ENCODE peak calls at places on chromosomes 16 and 17, in five cellular contexts. R is MM.1S, U is left lung, V is HepG2, A is lung. X is an unnamed sample.

GRCh38 chr16:13402601-13403000 is 501.2 kb downstream of the SHISA9 start:
- DNase-seq in U (no peak), R (no peak), V (no peak), A (no peak), X (no peak)

GRCh38 chr17:20008242-20009051 is 712 bp upstream of the SPECC1 start:
- DNase-seq in R (no peak), A (peak), V (no peak), U (peak), X (no peak)

GRCh38 chr17:78114831-78115723 is 13.5 kb downstream of the TMC6 start:
- DNase-seq in V (no peak), R (no peak), U (peak), A (no peak), X (no peak)

GRCh38 chr17:57433396-57433944 is 177.1 kb downstream of the MSI2 start:
- DNase-seq in V (no peak), U (no peak), A (no peak), R (no peak), X (no peak)

GRCh38 chr16:89370081-89370511 is 120.3 kb downstream of the ANKRD11 start:
- DNase-seq in A (no peak), R (no peak), U (peak), V (no peak), X (no peak)

GRCh38 chr17:44919411-44919810 is 4.1 kb upstream of the GFAP start:
- DNase-seq in V (no peak), A (no peak), U (peak), R (no peak), X (no peak)

GRCh38 chr17:31390748-31391495 is 553 bp upstream of the RAB11FIP4 start:
- DNase-seq in R (no peak), U (no peak), V (no peak), A (no peak), X (no peak)

GRCh38 chr17:46009681-46010596 is 10.9 kb downstream of the STH start:
- DNase-seq in U (no peak), R (no peak), A (no peak), V (no peak), X (no peak)

GRCh38 chr16:11333696-11334095 is 11.6 kb upstream of the RMI2 start:
- DNase-seq in V (no peak), R (no peak), A (no peak), U (no peak), X (no peak)

GRCh38 chr17:41959336-41960095 is 7.1 kb upstream of the CNP start:
- DNase-seq in A (no peak), V (peak), U (no peak), R (peak), X (peak)

GRCh38 chr17:68719431-68719830 is 118.3 kb upstream of the FAM20A start:
- DNase-seq in A (no peak), U (no peak), V (no peak), R (no peak), X (no peak)

GRCh38 chr17:740240-741055 is 8.1 kb downstream of the TLCD3A start:
- DNase-seq in V (no peak), U (no peak), A (peak), R (no peak), X (no peak)

GRCh38 chr17:4205917-4206316 is 57.9 kb downstream of the ANKFY1 start:
- DNase-seq in R (no peak), A (no peak), U (no peak), V (no peak), X (no peak)

GRCh38 chr16:85462405-85463227 is 150.5 kb upstream of the GSE1 start:
- DNase-seq in V (no peak), A (no peak), R (no peak), U (peak), X (peak)

GRCh38 chr16:64152010-64152767 is 969.7 kb downstream of the CDH11 start:
- DNase-seq in U (no peak), R (no peak), A (no peak), V (no peak), X (no peak)

GRCh38 chr17:61462734-61463067 is 10.5 kb downstream of the TBX4 start:
- DNase-seq in U (no peak), A (no peak), V (no peak), R (no peak), X (no peak)

GRCh38 chr17:36592316-36592710 is 634 bp downstream of the DHRS11 start:
- DNase-seq in U (no peak), A (no peak), V (no peak), R (no peak), X (peak)

DNA sequence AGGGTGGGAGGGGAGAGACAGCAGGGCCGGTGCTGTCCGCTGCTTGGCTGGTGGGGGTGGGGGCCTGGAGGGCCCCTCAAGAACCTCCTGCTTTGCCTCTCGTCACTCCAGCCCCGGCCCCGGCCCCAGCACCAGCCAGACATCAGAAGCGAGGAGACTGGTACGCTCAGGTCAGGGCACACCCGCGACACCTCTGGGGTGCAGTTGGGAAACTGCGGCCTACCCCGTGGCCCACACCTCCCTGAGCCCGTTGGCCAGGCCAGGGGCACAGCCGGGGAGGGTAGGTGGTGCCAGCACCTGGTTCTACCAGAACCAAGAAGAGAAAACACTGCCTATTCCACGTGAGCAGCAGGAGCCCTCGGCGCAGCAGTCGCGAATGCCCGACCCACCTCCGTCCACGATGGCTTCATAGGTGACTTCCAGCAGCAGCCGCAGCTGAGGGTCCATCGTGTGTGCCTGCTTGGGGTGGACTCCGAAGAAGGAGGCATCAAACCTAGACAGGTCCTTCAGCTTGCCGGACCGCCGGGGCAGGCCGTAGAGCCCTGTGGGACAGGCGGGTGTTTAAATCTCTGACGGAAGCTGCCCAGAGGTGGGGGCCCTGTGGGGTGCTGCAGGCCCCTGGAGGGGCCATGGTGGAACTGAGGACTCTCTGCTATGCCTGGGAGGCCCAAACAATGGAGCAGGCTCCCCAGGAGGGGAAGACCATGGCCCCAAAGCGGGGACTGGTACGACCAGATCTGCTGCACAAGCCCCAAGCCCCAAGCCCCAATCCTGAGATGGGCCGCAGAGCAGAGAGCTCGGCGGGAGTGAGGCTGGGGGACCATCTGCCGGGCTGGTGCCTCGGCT is 2.9 kb downstream of the FASN start:
- DNase-seq in U (peak), A (no peak), V (no peak), R (no peak), X (no peak)
- H3K4me3 ChIP-seq in U (peak), A (no peak), V (peak), R (no peak), X (no peak)

DNA sequence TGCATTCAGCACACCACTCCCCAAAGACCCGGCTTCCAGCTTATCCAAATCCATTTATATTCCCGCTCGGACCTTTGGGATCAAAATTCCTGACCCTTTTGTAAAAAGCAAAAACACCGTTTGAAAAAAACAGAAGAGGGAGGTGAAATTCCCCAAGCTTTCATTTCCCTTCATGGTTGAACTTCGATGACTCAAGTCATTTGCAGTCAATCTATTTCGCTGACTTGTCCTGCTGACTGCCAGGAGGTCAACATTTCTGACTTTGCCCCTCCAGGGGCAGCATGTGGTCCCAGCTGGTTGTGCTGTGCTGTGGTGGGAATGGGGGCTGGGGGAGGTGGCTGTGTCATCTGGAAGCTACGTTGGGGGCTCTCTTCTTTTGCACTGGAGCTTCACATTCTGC is 87.5 kb upstream of the IRX3 start:
- DNase-seq in U (no peak), V (no peak), A (no peak), R (no peak), X (no peak)
- H3K4me3 ChIP-seq in U (no peak), V (no peak), A (no peak), R (no peak), X (no peak)

DNA sequence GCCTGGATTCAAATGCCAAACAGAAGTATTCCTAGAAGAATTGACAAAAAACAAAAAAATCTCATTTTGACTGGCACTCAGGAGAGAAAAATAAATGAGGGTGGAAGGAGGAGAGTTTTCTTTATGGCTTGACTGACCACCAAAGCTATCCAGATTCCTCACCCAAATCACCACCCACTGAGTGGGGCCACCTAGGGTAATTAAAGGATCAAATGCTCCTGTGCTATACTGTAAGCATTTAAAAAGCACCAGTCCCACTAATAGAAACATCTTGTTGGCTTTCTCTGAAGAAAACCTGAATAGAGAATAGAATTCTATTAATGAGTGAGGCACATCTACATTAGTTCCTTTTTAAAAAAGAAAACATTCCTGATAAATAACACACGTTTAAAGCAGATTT is 163.3 kb downstream of the ANKFN1 start:
- DNase-seq in U (no peak), A (no peak), R (no peak), V (no peak), X (no peak)
- H3K4me3 ChIP-seq in U (no peak), A (no peak), R (no peak), V (no peak), X (no peak)

GRCh38 chr16:50696575-50697420 is 3.4 kb downstream of the NOD2 start:
- DNase-seq in U (peak), V (peak), R (peak), A (peak), X (peak)

GRCh38 chr16:50699345-50700159 is 6.1 kb downstream of the NOD2 start:
- DNase-seq in V (peak), U (no peak), A (no peak), R (no peak), X (no peak)

GRCh38 chr16:50696126-50696525 is 2.7 kb downstream of the NOD2 start:
- DNase-seq in A (no peak), V (peak), R (no peak), U (no peak), X (no peak)

GRCh38 chr16:50697421-50697715 is 4.0 kb downstream of the NOD2 start:
- DNase-seq in U (no peak), V (no peak), A (no peak), R (no peak), X (no peak)

DNA sequence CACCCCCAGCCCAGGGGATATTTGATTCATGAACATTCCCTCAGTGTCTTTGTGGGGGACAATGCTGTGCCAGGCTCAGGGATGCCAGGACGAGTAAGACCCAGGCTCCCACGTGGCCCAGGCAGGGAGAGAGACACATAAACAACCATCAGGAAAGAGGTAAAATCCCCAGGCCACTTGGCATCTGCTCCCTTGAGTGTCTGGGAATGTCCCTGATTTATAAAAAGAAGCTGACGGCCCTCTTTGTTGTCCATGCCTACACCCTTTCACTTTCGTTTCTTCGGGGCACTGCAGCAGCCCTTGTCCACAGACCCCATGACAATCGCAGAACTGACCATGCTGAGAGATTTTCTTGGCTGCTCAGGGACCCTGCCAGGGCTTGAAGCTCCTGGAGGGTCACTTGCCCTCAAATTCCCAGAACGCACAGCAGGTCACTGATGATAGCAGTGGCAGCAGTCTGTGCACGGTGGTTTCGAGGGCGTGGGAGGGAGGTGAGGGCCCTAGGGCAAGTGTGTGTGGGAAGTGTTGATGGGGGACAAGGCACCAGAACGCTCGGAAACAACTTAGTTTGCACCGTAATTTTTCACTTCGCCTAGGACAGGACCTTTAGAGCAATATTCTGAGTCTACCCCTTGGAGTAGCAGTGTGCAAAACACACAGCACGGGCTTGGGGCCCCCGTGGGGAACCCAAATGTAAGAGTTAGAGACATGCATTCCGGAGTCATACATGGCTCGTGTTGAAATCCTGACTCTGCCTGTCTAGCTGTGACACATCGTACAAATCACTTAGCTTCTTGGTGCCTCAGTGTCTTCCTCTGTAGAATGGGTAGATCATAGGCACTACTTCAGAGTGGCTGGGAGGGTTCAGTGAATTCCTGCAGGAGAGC is 4.7 kb downstream of the NOD2 start:
- DNase-seq in U (no peak), A (no peak), R (peak), V (no peak), X (no peak)
- H3K4me3 ChIP-seq in U (peak), A (no peak), R (peak), V (peak), X (no peak)

GRCh38 chr17:10558049-10558448 is 8.6 kb upstream of the MYH2 start:
- DNase-seq in R (no peak), V (no peak), U (no peak), A (no peak), X (no peak)
- H3K4me3 ChIP-seq in R (no peak), V (no peak), U (no peak), A (no peak), X (no peak)

X was measured in body of pancreas.